ENCODE peak calls at places on chromosomes 13 and 19, in four cellular contexts. X is K562, O is GM12878, S is HL-60. H is an unnamed sample.

GRCh38 chr19:20444202-20444885 is 121.2 kb downstream of the ZNF737 start:
- DNase-seq in X (no peak), O (no peak), S (no peak), H (no peak)

GRCh38 chr13:80469841-80470378 is 129.0 kb upstream of the SPRY2 start:
- DNase-seq in X (no peak), O (no peak), S (peak), H (no peak)

GRCh38 chr13:51523082-51523518 is 61.2 kb upstream of the WDFY2 start:
- DNase-seq in X (no peak), O (no peak), S (peak), H (no peak)

GRCh38 chr13:48542581-48543341 is 9.9 kb upstream of the RCBTB2 start:
- DNase-seq in X (no peak), O (no peak), S (no peak), H (no peak)

GRCh38 chr13:90622547-90622946 is 724.9 kb upstream of the MIR17HG start:
- DNase-seq in X (no peak), O (no peak), S (no peak), H (no peak)

GRCh38 chr19:2478756-2479555 is 3.0 kb downstream of the GADD45B start:
- DNase-seq in X (no peak), O (no peak), S (no peak), H (no peak)

GRCh38 chr13:105798541-105798940 is 736.9 kb downstream of the EFNB2 start:
- DNase-seq in X (no peak), O (no peak), S (no peak), H (no peak)

GRCh38 chr13:38686635-38687245 is at the start of gene FREM2:
- DNase-seq in X (no peak), O (no peak), S (no peak), H (no peak)

GRCh38 chr13:24071016-24071415 is 89.5 kb upstream of the SPATA13 start:
- DNase-seq in X (no peak), O (no peak), S (no peak), H (no peak)

GRCh38 chr13:111937763-111938375 is 129.1 kb upstream of the SOX1 start:
- DNase-seq in X (no peak), O (no peak), S (no peak), H (no peak)

GRCh38 chr19:49431330-49431749 is 6.2 kb downstream of the GFY start:
- DNase-seq in X (peak), O (no peak), S (no peak), H (no peak)

GRCh38 chr13:113291997-113292862 is 4.8 kb upstream of the LAMP1 start:
- DNase-seq in X (peak), O (no peak), S (no peak), H (no peak)

GRCh38 chr13:47081246-47081645 is 184.4 kb upstream of the HTR2A start:
- DNase-seq in X (no peak), O (no peak), S (no peak), H (no peak)

GRCh38 chr19:28239270-28239669 is 973.7 kb downstream of the UQCRFS1 start:
- DNase-seq in X (peak), O (no peak), S (no peak), H (no peak)

GRCh38 chr13:21476893-21477472 is 17.9 kb upstream of the ZDHHC20 start:
- DNase-seq in X (peak), O (peak), S (peak), H (peak)

GRCh38 chr19:10850631-10851030 is 2.4 kb downstream of the C19orf38 start:
- DNase-seq in X (no peak), O (no peak), S (no peak), H (no peak)

GRCh38 chr13:80979035-80979641 is 638.2 kb upstream of the SPRY2 start:
- DNase-seq in X (peak), O (peak), S (peak), H (peak)

GRCh38 chr13:102291587-102292218 is 110.1 kb downstream of the FGF14 start:
- DNase-seq in X (no peak), O (no peak), S (no peak), H (no peak)

GRCh38 chr19:28596561-28597071 is 616.3 kb downstream of the UQCRFS1 start:
- DNase-seq in X (no peak), O (no peak), S (no peak), H (no peak)

GRCh38 chr13:85590231-85590931 is 208.8 kb downstream of the SLITRK6 start:
- DNase-seq in X (no peak), O (no peak), S (no peak), H (no peak)

GRCh38 chr19:56350416-56351045 is 35.9 kb upstream of the ZSCAN5A start:
- DNase-seq in X (peak), O (peak), S (peak), H (no peak)

GRCh38 chr19:56927791-56928207 is 87.3 kb upstream of the PEG3 start:
- DNase-seq in X (no peak), O (no peak), S (no peak), H (no peak)

GRCh38 chr13:33633701-33634525 is 184.0 kb upstream of the RFC3 start:
- DNase-seq in X (no peak), O (no peak), S (no peak), H (no peak)

GRCh38 chr19:23392706-23393105 is 2.6 kb downstream of the ZNF91 start:
- DNase-seq in X (no peak), O (no peak), S (no peak), H (no peak)

GRCh38 chr13:98775844-98776598 is 23.5 kb upstream of the SLC15A1 start:
- DNase-seq in X (peak), O (no peak), S (no peak), H (no peak)

GRCh38 chr13:109385161-109385560 is 401.2 kb downstream of the IRS2 start:
- DNase-seq in X (no peak), O (no peak), S (peak), H (no peak)

GRCh38 chr19:50980203-50980602 is 3.5 kb downstream of the KLK7 start:
- DNase-seq in X (no peak), O (no peak), S (no peak), H (no peak)

GRCh38 chr13:50901701-50902100 is 7.9 kb upstream of the RNASEH2B start:
- DNase-seq in X (no peak), O (no peak), S (no peak), H (no peak)

GRCh38 chr13:79678100-79678499 is 197.1 kb downstream of the NDFIP2 start:
- DNase-seq in X (no peak), O (no peak), S (no peak), H (no peak)

GRCh38 chr13:30910676-30911075 is 4.6 kb downstream of the MEDAG start:
- DNase-seq in X (no peak), O (no peak), S (no peak), H (no peak)

GRCh38 chr13:99196466-99197256 is 4.0 kb upstream of the UBAC2 start:
- DNase-seq in X (no peak), O (no peak), S (no peak), H (no peak)

GRCh38 chr13:50071399-50071798 is 56.2 kb downstream of the KCNRG start:
- DNase-seq in X (no peak), O (no peak), S (no peak), H (no peak)

GRCh38 chr13:68234278-68234677 is 1004.1 kb upstream of the PCDH9 start:
- DNase-seq in X (no peak), O (no peak), S (no peak), H (no peak)

GRCh38 chr19:18295034-18295451 is 13.6 kb upstream of the JUND start:
- DNase-seq in X (no peak), O (no peak), S (no peak), H (no peak)
- TF ChIP-seq SPI1 in X (no peak), O (no peak), S (no peak), H (no peak)

DNA sequence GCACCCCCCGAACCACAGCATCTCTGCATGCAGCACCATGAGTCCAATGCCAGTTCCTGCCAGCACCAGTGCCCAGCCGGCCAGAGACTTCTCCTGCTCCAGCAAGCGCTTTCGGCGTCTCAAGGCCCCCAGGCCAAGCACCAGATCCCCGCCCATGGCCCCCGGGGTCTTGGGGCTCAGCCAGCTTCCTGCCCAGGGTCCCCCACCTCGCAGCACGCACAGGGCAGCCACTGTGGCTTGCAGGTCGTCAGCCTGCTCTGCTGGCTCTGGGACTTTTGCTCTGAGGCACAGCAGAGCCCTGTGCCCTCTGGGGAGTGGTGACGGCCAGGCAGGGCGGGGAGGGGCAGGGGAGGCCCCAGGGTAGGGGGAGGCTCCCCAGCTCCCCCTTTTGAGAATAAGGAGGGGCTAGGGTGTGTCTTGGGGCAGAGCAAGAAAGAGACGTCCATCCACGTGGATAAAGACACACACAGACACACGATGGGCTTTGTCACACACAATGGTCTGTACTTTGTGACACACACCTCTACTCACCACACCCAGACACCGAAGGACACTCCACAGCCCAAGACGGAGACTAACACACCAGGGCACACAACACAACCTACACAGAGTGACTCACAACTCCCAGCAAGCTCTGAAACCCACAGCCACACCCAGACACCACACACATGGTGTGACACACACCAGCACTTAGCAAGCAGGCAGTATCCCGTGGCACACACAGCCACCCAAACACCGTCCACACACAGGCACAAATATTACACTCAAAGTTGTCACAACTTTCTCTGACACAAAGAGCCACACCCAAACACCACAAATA is at the start of gene KCNN4:
- DNase-seq in X (peak), O (no peak), S (peak), H (peak)
- TF ChIP-seq POLR2AphosphoS5 in X (no peak), O (peak), S (peak), H (peak)

GRCh38 chr13:35743165-35743564 is 266.7 kb upstream of the MAB21L1 start:
- DNase-seq in X (no peak), O (no peak), S (no peak), H (no peak)

GRCh38 chr13:35736876-35737275 is 260.4 kb upstream of the MAB21L1 start:
- DNase-seq in X (no peak), O (no peak), S (no peak), H (no peak)

GRCh38 chr13:35744566-35745203 is 268.2 kb upstream of the MAB21L1 start:
- DNase-seq in X (no peak), O (no peak), S (no peak), H (no peak)

GRCh38 chr13:35744144-35744543 is 267.7 kb upstream of the MAB21L1 start:
- DNase-seq in X (no peak), O (no peak), S (no peak), H (no peak)

DNA sequence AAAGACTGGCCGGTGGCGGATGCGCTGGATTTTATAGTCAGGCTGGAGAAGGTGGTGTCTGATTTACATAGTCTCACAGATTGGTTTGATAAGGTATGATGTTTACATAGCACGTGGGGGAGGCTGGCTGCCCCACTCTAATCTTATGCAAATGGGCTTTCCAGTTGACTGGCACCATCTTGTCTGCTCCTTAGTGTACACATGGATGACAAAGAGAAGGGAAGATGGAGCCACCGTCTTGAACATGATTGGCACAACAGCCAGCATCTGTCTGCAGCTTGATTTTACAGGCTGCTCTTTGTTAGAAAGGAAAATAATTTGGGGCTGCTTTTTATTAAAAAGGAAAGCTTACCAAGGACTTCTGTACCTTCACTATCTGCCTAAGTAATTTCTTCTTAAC is 265.2 kb upstream of the MAB21L1 start:
- DNase-seq in X (no peak), O (no peak), S (no peak), H (no peak)
- TF ChIP-seq SPI1 in X (no peak), O (no peak), S (no peak), H (no peak)

DNA sequence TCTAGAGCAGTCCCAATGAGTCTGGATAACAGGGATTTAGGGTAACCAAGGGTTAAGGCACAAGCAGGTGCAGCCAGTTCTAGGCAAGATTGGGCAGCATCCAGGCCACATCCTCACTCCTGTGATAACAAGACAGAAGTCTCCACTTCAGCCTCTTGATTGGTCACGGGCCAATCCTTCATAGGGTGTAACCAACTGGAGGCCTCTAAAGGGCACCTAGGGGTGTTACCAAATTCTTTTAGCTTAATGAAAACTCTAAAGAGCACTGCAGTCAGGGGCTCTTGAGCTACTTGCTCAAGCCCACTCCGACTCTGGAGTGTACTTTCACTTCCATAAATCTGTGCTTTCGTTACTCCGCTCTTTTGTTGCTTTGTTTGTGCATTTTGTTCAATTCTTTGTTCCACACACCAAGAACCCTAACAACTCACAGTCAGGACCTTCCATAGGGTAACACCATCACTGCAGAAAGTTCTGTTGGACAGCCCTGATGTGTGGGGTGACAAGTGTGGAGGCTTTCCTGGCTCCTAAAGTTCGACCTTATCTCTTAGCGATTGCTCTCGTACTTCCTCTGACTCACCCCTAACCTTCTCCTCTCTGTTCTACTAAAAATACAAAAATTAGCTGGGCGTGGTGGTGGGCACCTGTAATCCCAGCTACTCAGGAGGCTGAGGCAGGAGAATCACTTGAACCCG is 36.1 kb downstream of the ZSWIM9 start:
- DNase-seq in X (peak), O (no peak), S (no peak), H (no peak)
- TF ChIP-seq POLR2AphosphoS5 in X (no peak), O (no peak), S (no peak), H (no peak)

H was measured in GM12891.